ENCODE peak calls at places on chromosomes 2 and 18, in eight cellular contexts. E, U, L, B, O, N, C and G are unnamed samples.

GRCh38 chr18:44887227-44887631 is 206.5 kb downstream of the SETBP1 start:
- DNase-seq in E (no peak), U (no peak), L (no peak), B (no peak), O (no peak), N (no peak), C (no peak), G (no peak)

GRCh38 chr2:60707750-60708371 is 48.2 kb upstream of the PAPOLG start:
- DNase-seq in E (peak; percentile 21), U (peak; percentile 47), L (peak; percentile 86), B (peak; percentile 60), O (no peak), N (no peak), C (peak; percentile 47), G (no peak)

GRCh38 chr2:203579730-203580129 is 44.6 kb upstream of the RAPH1 start:
- DNase-seq in E (no peak), U (no peak), L (no peak), B (no peak), O (no peak), N (no peak), C (no peak), G (no peak)

GRCh38 chr2:177392373-177393246 is at the start of gene AGPS:
- DNase-seq in E (peak; percentile 65), U (peak; percentile 53), L (peak; percentile 92), B (peak; percentile 85), O (peak; percentile 85), N (peak; percentile 81), C (peak; percentile 80), G (peak; percentile 67)

GRCh38 chr18:74083071-74083954 is 64.3 kb downstream of the FBXO15 start:
- DNase-seq in E (no peak), U (no peak), L (no peak), B (no peak), O (peak; percentile 65), N (no peak), C (no peak), G (no peak)

GRCh38 chr2:113072584-113072983 is 4.8 kb downstream of the IL1F10 start:
- DNase-seq in E (no peak), U (no peak), L (no peak), B (no peak), O (no peak), N (no peak), C (no peak), G (no peak)

GRCh38 chr2:12032975-12033374 is 286.5 kb downstream of the LPIN1 start:
- DNase-seq in E (no peak), U (peak; percentile 11), L (no peak), B (no peak), O (no peak), N (no peak), C (no peak), G (no peak)

GRCh38 chr2:234514873-234515638 is 18.2 kb upstream of the ARL4C start:
- DNase-seq in E (no peak), U (no peak), L (no peak), B (no peak), O (no peak), N (no peak), C (no peak), G (no peak)

GRCh38 chr2:84477886-84478285 is 18.8 kb upstream of the SUCLG1 start:
- DNase-seq in E (no peak), U (no peak), L (no peak), B (no peak), O (no peak), N (no peak), C (no peak), G (no peak)

GRCh38 chr2:126859631-126860030 is 39.1 kb upstream of the TEX51 start:
- DNase-seq in E (no peak), U (no peak), L (no peak), B (no peak), O (no peak), N (no peak), C (no peak), G (no peak)

DNA sequence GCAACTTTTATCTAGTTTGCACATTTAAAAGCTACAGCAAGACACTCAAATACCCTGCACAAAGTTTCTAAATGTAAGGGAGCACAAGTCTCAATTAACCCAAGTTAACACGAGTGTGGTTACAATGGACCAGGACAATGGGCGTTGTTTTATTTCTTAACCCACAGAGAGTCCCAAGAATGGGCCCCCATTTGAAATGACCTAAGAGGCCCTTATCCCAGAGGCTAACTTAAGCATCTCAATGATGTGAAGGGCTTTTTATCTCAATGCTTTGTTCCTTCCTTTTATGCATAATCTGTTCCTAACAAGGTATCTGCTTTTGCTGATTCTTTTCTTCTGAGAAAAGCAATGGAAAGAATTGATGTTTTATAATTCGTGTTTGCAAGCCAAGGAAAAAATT is 151.5 kb upstream of the SALL3 start:
- DNase-seq in E (no peak), U (no peak), L (no peak), B (peak; percentile 62), O (no peak), N (no peak), C (no peak), G (no peak)
- H3K9me3 ChIP-seq in E (no peaks in the 10 kb centered on the region), U (no peaks in the 10 kb centered on the region), L (no peaks in the 10 kb centered on the region), B (no peaks in the 10 kb centered on the region), O (no peaks in the 10 kb centered on the region), N (no peaks in the 10 kb centered on the region), C (no peaks in the 10 kb centered on the region), G (no peaks in the 10 kb centered on the region)

GRCh38 chr2:103627301-103627700 is 865.5 kb downstream of the TMEM182 start:
- DNase-seq in E (no peak), U (no peak), L (no peak), B (no peak), O (no peak), N (no peak), C (no peak), G (no peak)
- H3K9me3 ChIP-seq in E (peaks cover 8% of the 10 kb centered on the region), U (no peaks in the 10 kb centered on the region), L (peaks cover 17% of the 10 kb centered on the region), B (no peaks in the 10 kb centered on the region), O (no peaks in the 10 kb centered on the region), N (peaks cover 4% of the 10 kb centered on the region), C (no peaks in the 10 kb centered on the region), G (no peaks in the 10 kb centered on the region)

GRCh38 chr2:120239488-120240287 is 13.0 kb upstream of the RALB start:
- DNase-seq in E (no peak), U (peak; percentile 75), L (no peak), B (peak; percentile 28), O (no peak), N (no peak), C (peak; percentile 45), G (no peak)

GRCh38 chr2:120236791-120237190 is 13.6 kb upstream of the TMEM185B start:
- DNase-seq in E (no peak), U (no peak), L (no peak), B (no peak), O (no peak), N (peak; percentile 44), C (no peak), G (no peak)

GRCh38 chr2:120240901-120241429 is 11.7 kb upstream of the RALB start:
- DNase-seq in E (no peak), U (no peak), L (no peak), B (no peak), O (no peak), N (no peak), C (no peak), G (no peak)

GRCh38 chr2:120237491-120237902 is 14.3 kb upstream of the TMEM185B start:
- DNase-seq in E (no peak), U (peak; percentile 93), L (no peak), B (peak; percentile 27), O (no peak), N (peak; percentile 56), C (peak; percentile 70), G (no peak)

DNA sequence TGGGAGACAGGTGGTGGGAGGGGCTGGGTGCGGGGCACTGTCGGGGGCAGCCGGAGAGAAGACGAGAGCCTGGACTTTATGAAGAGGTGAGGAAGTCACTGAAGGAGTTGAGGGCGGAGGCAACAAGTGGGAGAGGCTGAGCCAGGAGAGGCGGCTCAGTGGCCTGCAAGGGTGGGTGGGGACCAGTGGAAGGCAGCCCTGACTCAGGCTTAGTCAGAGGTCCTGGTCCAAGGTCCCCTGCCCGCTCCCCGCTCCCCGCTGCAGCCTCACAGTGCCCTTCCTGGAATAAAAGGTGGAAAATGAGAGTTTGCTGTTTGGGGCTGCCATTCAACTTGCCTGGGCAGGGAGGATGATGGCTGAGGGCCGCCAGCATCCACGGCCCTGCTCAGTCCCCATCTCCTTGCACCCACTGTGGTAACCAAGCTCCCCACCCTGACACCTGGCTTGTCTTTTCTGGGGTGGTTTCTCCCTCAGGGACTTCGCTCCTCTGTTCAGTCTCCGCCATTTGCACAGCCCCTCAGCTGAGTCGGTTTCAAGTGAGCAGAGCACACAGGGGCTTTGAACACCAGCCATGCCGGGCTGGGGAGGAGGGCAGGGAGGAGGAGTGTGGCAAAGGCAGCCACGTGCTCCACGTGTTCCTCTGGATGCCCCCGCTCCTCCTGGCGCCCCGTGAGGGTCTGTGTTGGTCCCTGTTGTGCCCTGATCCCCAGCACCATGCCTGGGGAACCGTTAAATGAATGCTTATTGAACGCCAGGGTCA is 13.7 kb upstream of the RALB start:
- DNase-seq in E (no peak), U (peak; percentile 84), L (no peak), B (no peak), O (no peak), N (no peak), C (peak; percentile 87), G (no peak)
- H3K9me3 ChIP-seq in E (no peaks in the 10 kb centered on the region), U (no peaks in the 10 kb centered on the region), L (no peaks in the 10 kb centered on the region), B (no peaks in the 10 kb centered on the region), O (no peaks in the 10 kb centered on the region), N (no peaks in the 10 kb centered on the region), C (no peaks in the 10 kb centered on the region), G (no peaks in the 10 kb centered on the region)

GRCh38 chr18:51655327-51655698 is 457.8 kb upstream of the MEX3C start:
- DNase-seq in E (no peak), U (no peak), L (no peak), B (no peak), O (no peak), N (no peak), C (no peak), G (no peak)
- H3K9me3 ChIP-seq in E (no peaks in the 10 kb centered on the region), U (no peaks in the 10 kb centered on the region), L (no peaks in the 10 kb centered on the region), B (no peaks in the 10 kb centered on the region), O (no peaks in the 10 kb centered on the region), N (no peaks in the 10 kb centered on the region), C (no peaks in the 10 kb centered on the region), G (no peaks in the 10 kb centered on the region)

GRCh38 chr2:77834360-77835002 is 312.3 kb upstream of the LRRTM4 start:
- DNase-seq in E (peak; percentile 11), U (no peak), L (no peak), B (peak; percentile 30), O (no peak), N (no peak), C (no peak), G (no peak)
- H3K9me3 ChIP-seq in E (peaks cover 5% of the 10 kb centered on the region), U (no peaks in the 10 kb centered on the region), L (peaks cover 67% of the 10 kb centered on the region), B (peaks cover 20% of the 10 kb centered on the region), O (peaks cover 8% of the 10 kb centered on the region), N (peaks cover 21% of the 10 kb centered on the region), C (peaks cover 42% of the 10 kb centered on the region), G (no peaks in the 10 kb centered on the region)

GRCh38 chr18:59264651-59265245 is 8.5 kb downstream of the RAX start:
- DNase-seq in E (no peak), U (no peak), L (no peak), B (peak; percentile 68), O (no peak), N (no peak), C (no peak), G (no peak)
- H3K9me3 ChIP-seq in E (peaks cover 9% of the 10 kb centered on the region), U (no peaks in the 10 kb centered on the region), L (no peaks in the 10 kb centered on the region), B (no peaks in the 10 kb centered on the region), O (no peaks in the 10 kb centered on the region), N (no peaks in the 10 kb centered on the region), C (no peaks in the 10 kb centered on the region), G (no peaks in the 10 kb centered on the region)

DNA sequence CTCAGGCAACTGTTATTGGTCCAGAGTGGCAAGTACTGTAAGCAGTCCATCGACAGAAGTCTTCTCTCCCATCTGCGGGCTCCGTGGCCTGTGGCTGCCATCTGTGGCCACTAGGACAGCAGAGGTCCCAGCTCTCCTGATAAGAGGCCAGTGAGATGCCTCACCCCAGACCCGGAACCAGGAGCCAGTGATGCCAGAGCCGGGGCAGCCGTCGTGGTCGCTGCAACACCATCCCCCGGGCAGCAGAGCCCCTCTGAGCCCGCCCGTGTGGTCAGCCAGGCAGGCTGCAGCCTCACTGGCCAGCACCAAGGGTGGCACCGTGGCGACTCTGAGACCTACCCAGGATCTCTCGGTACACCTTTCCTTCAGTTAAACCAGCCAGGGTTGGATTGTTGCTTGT is 8.7 kb downstream of the GPR148 start:
- DNase-seq in E (no peak), U (no peak), L (no peak), B (no peak), O (no peak), N (no peak), C (no peak), G (no peak)
- H3K9me3 ChIP-seq in E (no peaks in the 10 kb centered on the region), U (no peaks in the 10 kb centered on the region), L (no peaks in the 10 kb centered on the region), B (no peaks in the 10 kb centered on the region), O (no peaks in the 10 kb centered on the region), N (no peaks in the 10 kb centered on the region), C (peaks cover 3% of the 10 kb centered on the region), G (no peaks in the 10 kb centered on the region)